ENCODE peak calls at places on chromosomes 5 and 9, in seven cellular contexts. Z, H, O, D, W, G and J are unnamed samples.

GRCh38 chr5:56814361-56814962 is 887 bp upstream of the MAP3K1 start:
- DNase-seq in W (no peak), Z (peak), O (no peak), H (peak), G (peak), D (peak), J (no peak)

GRCh38 chr5:76303917-76304316 is 99.2 kb upstream of the IQGAP2 start:
- DNase-seq in H (no peak), G (peak), D (no peak), O (no peak), Z (no peak), W (peak), J (no peak)

GRCh38 chr9:20728493-20729220 is 44.6 kb downstream of the FOCAD start:
- DNase-seq in Z (peak), W (no peak), D (no peak), G (no peak), H (no peak), O (no peak), J (no peak)

GRCh38 chr5:126446498-126447224 is 23.5 kb downstream of the GRAMD2B start:
- DNase-seq in O (no peak), H (peak), D (no peak), Z (no peak), G (no peak), W (no peak), J (no peak)

GRCh38 chr5:135033026-135033861 is 784 bp downstream of the PITX1 start:
- DNase-seq in H (peak), W (no peak), D (no peak), G (no peak), Z (peak), O (no peak), J (no peak)

GRCh38 chr9:74951107-74951720 is 1.5 kb downstream of the C9orf40 start:
- DNase-seq in W (no peak), Z (no peak), D (no peak), H (peak), O (no peak), G (no peak), J (no peak)

GRCh38 chr9:2214707-2215106 is 199.6 kb downstream of the SMARCA2 start:
- DNase-seq in W (no peak), O (no peak), G (no peak), Z (peak), D (no peak), H (no peak), J (no peak)

GRCh38 chr5:38642194-38642987 is 85.9 kb upstream of the LIFR start:
- DNase-seq in H (no peak), W (no peak), O (no peak), D (no peak), G (no peak), Z (no peak), J (no peak)

DNA sequence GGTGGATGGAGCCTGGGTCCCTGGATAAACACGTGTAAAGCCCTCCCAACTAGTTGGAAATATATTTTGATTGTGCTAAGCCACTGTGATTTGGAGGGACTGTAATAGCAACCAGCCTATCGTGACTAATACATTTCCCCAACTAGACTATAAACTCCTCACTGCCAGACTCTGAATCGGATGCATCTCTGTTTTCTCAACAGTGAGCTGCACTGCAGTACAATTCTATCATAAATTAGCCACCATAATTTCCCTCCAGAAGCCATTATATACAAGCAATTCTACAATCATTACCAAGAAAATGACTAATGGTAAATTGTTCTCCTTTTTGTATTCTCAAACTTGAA is 218.3 kb downstream of the GLIS3 start:
- DNase-seq in G (no peak), W (no peak), O (no peak), D (no peak), Z (no peak), H (no peak), J (no peak)
- TF ChIP-seq CTCF in G (no peak), W (no peak), O (no peak), D (no peak), Z (no peak), H (no peak), J (no peak)

GRCh38 chr5:151617841-151618710 is 26.9 kb upstream of the FAT2 start:
- DNase-seq in D (no peak), W (no peak), G (no peak), Z (no peak), H (no peak), O (no peak), J (no peak)

GRCh38 chr5:151617383-151617840 is 26.3 kb upstream of the FAT2 start:
- DNase-seq in H (no peak), W (no peak), G (no peak), Z (no peak), O (no peak), D (no peak), J (no peak)

GRCh38 chr5:151618907-151619306 is 27.8 kb upstream of the FAT2 start:
- DNase-seq in Z (no peak), H (no peak), W (no peak), O (no peak), G (no peak), D (no peak), J (no peak)

GRCh38 chr5:151620463-151620844 is 29.3 kb upstream of the FAT2 start:
- DNase-seq in Z (no peak), D (no peak), W (no peak), O (no peak), H (no peak), G (no peak), J (no peak)

DNA sequence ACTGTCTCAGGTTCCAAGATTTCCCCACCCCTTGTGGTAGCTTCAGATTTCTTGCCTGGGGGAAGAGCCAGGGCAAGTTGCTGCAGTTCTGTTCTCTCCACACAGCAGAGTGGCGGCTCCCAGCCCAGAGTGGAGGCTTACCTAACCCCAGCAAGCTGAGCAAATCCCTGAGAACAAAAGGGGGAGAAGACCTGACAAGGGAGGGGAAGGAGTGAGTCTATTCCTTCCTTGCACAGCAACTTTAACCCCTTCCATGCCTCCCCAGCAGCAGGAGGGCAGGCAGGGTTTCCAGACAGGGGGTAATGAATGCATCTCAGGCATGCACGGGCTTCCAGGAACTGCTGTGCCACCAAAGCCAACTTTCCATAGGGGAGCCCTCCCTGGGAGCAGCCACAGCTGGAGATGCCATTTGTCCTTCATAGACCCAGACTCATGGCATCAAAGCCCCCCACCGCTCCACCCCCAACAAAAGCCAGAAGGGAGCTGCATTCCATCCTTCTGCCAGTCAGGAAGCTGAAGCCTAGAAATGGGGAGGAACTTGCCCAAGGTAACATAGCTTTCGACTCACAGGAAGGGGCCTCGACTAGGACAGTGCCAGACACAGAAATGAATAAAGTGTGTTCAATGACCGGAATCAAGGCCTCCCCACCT is 28.8 kb upstream of the FAT2 start:
- DNase-seq in G (no peak), O (no peak), Z (no peak), W (no peak), D (no peak), H (no peak), J (no peak)
- TF ChIP-seq CTCF in G (no peak), O (no peak), Z (no peak), W (no peak), D (no peak), H (no peak), J (no peak)

GRCh38 chr9:127721391-127721821 is 5.5 kb downstream of the TTC16 start:
- DNase-seq in G (no peak), W (no peak), O (no peak), Z (no peak), H (no peak), D (no peak), J (no peak)
- TF ChIP-seq CTCF in G (no peak), W (no peak), O (no peak), Z (no peak), H (no peak), D (no peak), J (no peak)

DNA sequence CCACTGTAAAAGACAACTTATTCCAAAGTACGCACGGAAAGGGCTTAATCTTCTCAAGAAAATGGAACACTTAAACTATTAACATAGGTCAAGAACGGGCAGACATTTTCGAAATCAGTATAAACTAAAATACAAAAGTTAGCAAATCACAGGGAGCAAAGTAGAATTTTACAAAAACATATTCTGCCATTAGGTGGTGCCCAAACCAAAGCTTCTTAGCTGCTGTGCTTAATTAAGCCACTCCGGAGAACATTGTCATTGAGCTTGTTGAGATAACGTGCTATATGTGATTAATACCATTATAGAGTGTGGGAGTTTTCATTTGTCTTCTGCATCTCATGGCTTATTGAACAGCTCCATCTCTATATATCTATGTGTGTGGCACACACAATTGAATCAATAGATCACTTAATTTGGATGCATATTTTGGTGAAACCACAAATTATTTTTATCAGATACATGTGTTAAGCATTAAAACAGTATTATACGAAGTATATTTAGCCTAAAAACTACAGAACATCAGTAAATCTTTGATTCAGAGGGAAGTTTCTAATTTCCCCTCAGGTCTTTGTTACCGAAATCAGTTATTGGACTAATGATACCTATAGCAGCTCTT is 23.4 kb downstream of the UBLCP1 start:
- DNase-seq in W (no peak), Z (no peak), H (peak), D (no peak), O (no peak), G (no peak), J (no peak)
- TF ChIP-seq CTCF in W (peak), Z (peak), H (peak), D (peak), O (peak), G (no peak), J (peak)

DNA sequence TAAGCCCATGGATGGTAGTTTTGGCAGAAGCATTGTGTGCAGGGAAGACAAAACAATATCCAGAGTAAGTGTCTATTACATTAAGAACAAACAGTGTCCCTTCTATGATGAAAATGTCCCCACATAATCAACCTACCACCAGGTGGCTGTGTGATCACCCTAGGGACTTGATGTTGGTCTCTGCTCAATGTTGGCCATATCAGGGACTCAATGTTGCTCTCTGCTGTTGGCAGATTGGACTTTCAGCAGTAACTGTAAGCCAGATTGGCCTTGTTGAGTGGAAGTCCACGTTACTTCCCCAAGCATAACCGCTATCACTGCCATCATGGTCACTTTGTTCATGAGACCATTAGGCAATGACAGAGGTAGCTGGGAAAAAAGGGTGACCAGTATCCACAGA is 52.8 kb upstream of the PRSS3 start:
- DNase-seq in H (peak), G (no peak), O (no peak), D (no peak), Z (no peak), W (no peak), J (no peak)
- TF ChIP-seq CTCF in H (peak), G (no peak), O (no peak), D (no peak), Z (no peak), W (peak), J (no peak)